ENCODE peak calls at places on chromosomes 3 and 15, in six cellular contexts. G is HCT116, V is uterus, N is stomach, S is endothelial cell of umbilical vein, L is transverse colon. R is an unnamed sample.

GRCh38 chr3:136893848-136894443 is 31.9 kb downstream of the NCK1 start:
- DNase-seq in N (no peak), G (no peak), L (no peak), V (no peak), S (peak; percentile 94), R (no peak)

GRCh38 chr15:65049418-65049840 is 4.2 kb downstream of the SLC51B start:
- DNase-seq in N (peak; percentile 89), L (peak; percentile 89), S (peak; percentile 92), V (peak; percentile 90), G (peak; percentile 84), R (peak; percentile 93)

GRCh38 chr3:99626415-99626788 is 12.0 kb upstream of the COL8A1 start:
- DNase-seq in V (no peak), G (no peak), S (no peak), N (no peak), L (no peak), R (no peak)

GRCh38 chr15:60379466-60380274 is 18.1 kb downstream of the ANXA2 start:
- DNase-seq in G (peak; percentile 81), L (no peak), S (no peak), V (no peak), N (no peak), R (no peak)

GRCh38 chr3:49076627-49077026 is 17.2 kb downstream of the QRICH1 start:
- DNase-seq in V (no peak), L (no peak), N (no peak), G (no peak), S (no peak), R (no peak)

GRCh38 chr15:42285042-42285441 is 11.8 kb upstream of the TMEM87A start:
- DNase-seq in G (no peak), N (no peak), V (no peak), L (no peak), S (no peak), R (no peak)

GRCh38 chr3:149009732-149010131 is 18.4 kb downstream of the GYG1 start:
- DNase-seq in L (peak; percentile 30), N (no peak), V (no peak), G (no peak), S (no peak), R (no peak)

GRCh38 chr3:175648939-175649338 is 789.8 kb downstream of the NAALADL2 start:
- DNase-seq in N (no peak), L (no peak), S (no peak), G (no peak), V (no peak), R (no peak)

GRCh38 chr15:29740692-29741311 is 81.5 kb downstream of the TJP1 start:
- DNase-seq in L (no peak), S (no peak), V (no peak), G (no peak), N (no peak), R (no peak)

GRCh38 chr3:129732200-129732876 is 125.9 kb upstream of the PLXND1 start:
- DNase-seq in N (no peak), S (no peak), L (no peak), G (no peak), V (no peak), R (no peak)

GRCh38 chr3:140922634-140923033 is 19.0 kb upstream of the SLC25A36 start:
- DNase-seq in N (no peak), G (no peak), S (peak; percentile 11), L (no peak), V (no peak), R (no peak)

GRCh38 chr3:6994081-6994668 is 133.3 kb downstream of the GRM7 start:
- DNase-seq in L (no peak), V (no peak), N (no peak), G (peak; percentile 1), S (peak; percentile 57), R (no peak)

GRCh38 chr15:95132774-95133173 is 901.4 kb downstream of the MCTP2 start:
- DNase-seq in L (no peak), S (no peak), V (no peak), G (no peak), N (no peak), R (no peak)

GRCh38 chr15:48554112-48554511 is 91.4 kb downstream of the FBN1 start:
- DNase-seq in L (no peak), V (no peak), G (no peak), S (no peak), N (no peak), R (no peak)

GRCh38 chr15:48556159-48556897 is 89.2 kb downstream of the FBN1 start:
- DNase-seq in V (no peak), N (no peak), G (no peak), L (no peak), S (no peak), R (no peak)

GRCh38 chr15:48555244-48555804 is 90.2 kb downstream of the FBN1 start:
- DNase-seq in N (no peak), S (peak; percentile 51), L (no peak), G (no peak), V (no peak), R (no peak)

GRCh38 chr15:48550822-48551525 is 94.5 kb downstream of the FBN1 start:
- DNase-seq in L (no peak), V (no peak), S (no peak), N (no peak), G (no peak), R (no peak)

DNA sequence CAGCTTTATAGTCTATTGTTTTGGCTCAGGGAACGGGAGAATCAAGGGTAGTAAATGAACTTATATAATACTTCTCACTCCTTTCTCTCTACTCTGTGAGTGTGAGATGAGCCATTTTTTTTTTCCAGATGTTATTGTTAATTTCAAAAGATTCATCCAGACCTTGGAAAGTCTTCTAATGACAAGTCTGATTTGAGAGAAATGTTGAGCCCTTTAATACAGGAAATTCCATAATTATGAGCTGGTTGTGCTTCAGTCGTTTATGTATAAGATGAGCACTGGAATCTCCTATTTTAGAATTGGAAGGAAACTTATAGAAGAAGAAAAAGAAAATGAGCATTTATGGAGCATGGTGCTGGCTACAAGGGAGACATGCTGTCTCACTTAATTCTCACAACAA is 92.0 kb downstream of the FBN1 start:
- DNase-seq in V (no peak), G (no peak), N (no peak), S (peak; percentile 61), L (no peak), R (no peak)
- H3K4me3 ChIP-seq in V (no peak overlapping the region), G (no peak overlapping the region), N (no peak overlapping the region), S (no peak overlapping the region), L (no peak overlapping the region), R (no peak overlapping the region)

GRCh38 chr15:33964665-33965040 is 3.6 kb upstream of the CHRM5 start:
- DNase-seq in G (no peak), L (no peak), S (no peak), V (no peak), N (no peak), R (no peak)

GRCh38 chr15:33968224-33968623 is at the start of gene CHRM5:
- DNase-seq in S (peak; percentile 6), V (no peak), G (no peak), L (no peak), N (no peak), R (no peak)

GRCh38 chr15:33960160-33960559 is 8.1 kb upstream of the CHRM5 start:
- DNase-seq in L (no peak), N (no peak), V (no peak), S (no peak), G (no peak), R (no peak)

DNA sequence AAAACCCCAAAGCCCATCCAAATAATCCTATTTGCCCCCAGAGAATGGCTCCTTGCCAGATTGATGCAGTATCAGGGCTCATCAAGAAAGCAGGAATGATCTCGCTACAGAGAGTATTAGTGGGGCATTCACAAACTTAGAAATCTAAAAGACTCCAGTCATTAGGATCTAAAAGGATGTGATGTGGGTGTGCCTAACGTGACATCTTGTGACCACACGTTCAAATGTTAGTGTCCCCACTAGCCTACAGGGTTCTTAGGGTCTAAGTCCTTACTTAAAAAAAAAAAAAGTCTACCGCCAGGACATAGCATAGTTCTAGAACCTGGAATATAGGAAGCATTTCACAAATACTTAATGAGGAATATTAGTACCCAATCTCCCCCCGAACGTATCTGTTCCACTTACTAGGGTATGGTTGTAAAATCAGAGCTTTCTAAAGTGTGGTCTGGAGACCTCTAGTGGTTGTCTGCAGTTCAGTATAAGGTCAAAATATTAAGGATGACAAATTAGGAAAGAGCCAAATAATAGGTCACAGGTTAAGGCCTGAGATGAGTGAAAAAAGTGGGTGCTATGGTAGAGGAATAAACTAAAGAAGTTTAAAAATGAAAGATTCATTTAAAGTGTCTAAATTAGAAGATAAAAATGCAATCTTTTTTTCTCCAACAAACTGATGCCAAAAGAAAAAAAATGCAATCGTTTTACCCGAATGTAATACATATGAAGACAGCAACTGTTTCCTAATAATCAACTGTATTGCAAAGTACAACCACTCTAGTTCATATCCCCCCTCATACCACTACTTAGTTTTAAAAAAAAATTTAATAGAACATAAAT is 4.2 kb upstream of the CHRM5 start:
- DNase-seq in G (peak; percentile 12), V (no peak), N (no peak), L (no peak), S (peak; percentile 44), R (no peak)
- TF ChIP-seq CTCF in G (peak; percentile 76), V (no peak), N (no peak), L (peak; percentile 18), S (peak; percentile 34), R (no peak)

DNA sequence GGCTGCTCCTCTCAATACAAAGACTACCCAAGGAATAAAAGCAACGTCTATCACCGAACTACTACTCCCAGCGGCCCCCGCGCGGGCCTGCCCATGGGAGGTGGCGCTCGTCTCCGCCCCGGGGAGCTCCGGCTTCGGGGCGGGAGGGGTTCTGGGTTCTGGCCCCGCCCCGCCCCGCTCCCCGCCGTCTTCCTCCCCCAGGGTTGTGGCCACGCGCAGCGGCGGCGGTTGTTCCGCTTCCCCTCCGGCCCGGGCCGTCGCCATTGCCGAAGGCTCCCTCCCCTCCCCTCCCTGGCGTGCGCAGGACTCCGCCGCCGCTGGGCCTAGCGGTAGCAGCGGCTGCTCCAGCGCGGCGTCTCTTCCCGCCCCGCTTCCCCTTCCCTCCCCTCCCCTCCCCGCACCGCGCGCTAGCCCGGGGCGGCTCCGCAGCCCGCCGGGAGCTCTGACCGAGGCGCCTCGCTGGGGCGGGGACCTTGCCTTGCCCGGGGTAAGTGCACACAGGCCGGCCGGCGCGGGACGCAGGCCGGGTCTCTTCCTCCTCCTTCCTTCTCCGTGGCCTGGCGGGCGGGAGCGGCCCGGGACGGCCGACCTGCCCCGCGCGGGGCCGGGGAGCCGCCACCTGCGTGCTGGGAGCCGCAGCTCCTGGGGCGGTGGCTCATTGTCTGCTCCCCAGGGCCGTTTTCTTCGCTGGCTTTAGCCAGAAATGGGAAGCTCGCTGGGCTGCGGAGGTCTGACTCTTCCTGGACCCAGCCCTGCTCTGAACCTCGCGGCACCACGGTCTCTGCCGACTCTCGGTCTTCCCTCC is at the start of gene PAK2:
- DNase-seq in S (peak; percentile 85), N (peak; percentile 94), V (peak; percentile 88), G (peak; percentile 67), L (peak; percentile 95), R (no peak)
- TF ChIP-seq POLR2A in S (peak; percentile 78), N (no peak), V (peak; percentile 74), G (no peak), L (peak; percentile 80), R (no peak)

DNA sequence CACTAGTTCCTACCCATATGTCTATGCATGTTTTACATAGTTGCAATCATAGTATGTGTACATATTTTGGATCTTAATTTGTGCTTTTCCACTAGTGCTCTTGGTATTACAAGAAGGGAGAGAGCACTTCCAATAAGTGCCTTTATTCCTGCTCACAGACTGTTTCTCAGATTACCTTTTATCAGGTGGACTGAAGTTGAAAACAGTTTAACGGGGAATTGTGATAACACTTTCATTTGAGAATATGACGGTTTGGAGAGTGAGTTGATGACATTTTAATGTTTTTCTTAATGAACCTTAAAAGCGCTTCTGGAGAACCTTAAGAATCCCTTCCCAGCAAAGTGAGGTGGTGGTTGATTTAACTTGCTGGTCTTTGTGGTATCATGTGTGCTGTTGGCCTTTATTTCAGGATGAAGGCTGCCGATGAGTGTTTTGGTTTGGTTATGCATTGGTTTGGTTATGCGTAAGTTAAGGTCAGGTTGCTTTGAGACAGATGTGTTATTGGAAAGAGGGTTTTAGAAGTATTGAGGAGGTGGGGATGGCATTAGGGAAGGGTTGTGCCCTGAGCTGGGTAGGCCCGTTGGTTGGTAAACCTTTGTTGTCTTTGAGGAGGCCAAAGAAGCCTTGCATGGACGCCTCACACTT is 2.8 kb downstream of the EDEM1 start:
- DNase-seq in L (no peak), G (no peak), V (no peak), N (no peak), S (no peak), R (no peak)
- H3K4me3 ChIP-seq in L (no peak overlapping the region), G (no peak overlapping the region), V (no peak overlapping the region), N (no peak overlapping the region), S (no peak overlapping the region), R (peak overlapping the region; percentile 98)

R was measured in vagina.